ENCODE peak calls at places on chromosomes 7 and 10, in seven cellular contexts. One of them, this sample, is unnamed.
A peak's percentile ranks its signal among the peaks of the same experiment; 100 is the strongest.

GRCh38 chr10:88952647-88953111 is at the start of gene ACTA2:
- DNase-seq in adrenal gland: peak; percentile 43
- DNase-seq in transverse colon: peak; percentile 55
- DNase-seq in ovary: peak; percentile 80
- DNase-seq in breast epithelium: peak; percentile 93
- DNase-seq in Caco-2: no peak
- DNase-seq in mammary epithelial cell: no peak
- DNase-seq in this sample: no peak

GRCh38 chr10:59361659-59362183 is 628 bp downstream of the FAM13C start:
- DNase-seq in adrenal gland: no peak
- DNase-seq in breast epithelium: no peak
- DNase-seq in mammary epithelial cell: peak; percentile 6
- DNase-seq in Caco-2: peak; percentile 15
- DNase-seq in transverse colon: no peak
- DNase-seq in ovary: no peak
- DNase-seq in this sample: no peak

GRCh38 chr10:17951868-17952371 is at the start of gene SLC39A12:
- DNase-seq in breast epithelium: no peak
- DNase-seq in adrenal gland: no peak
- DNase-seq in Caco-2: no peak
- DNase-seq in transverse colon: no peak
- DNase-seq in mammary epithelial cell: peak; percentile 42
- DNase-seq in ovary: no peak
- DNase-seq in this sample: no peak

GRCh38 chr7:99733448-99733847 is 1.5 kb downstream of the CYP3A7 start:
- DNase-seq in ovary: no peak
- DNase-seq in mammary epithelial cell: no peak
- DNase-seq in adrenal gland: no peak
- DNase-seq in breast epithelium: no peak
- DNase-seq in transverse colon: no peak
- DNase-seq in Caco-2: peak; percentile 38
- DNase-seq in this sample: peak; percentile 49

GRCh38 chr7:26200444-26201260 is at the start of gene HNRNPA2B1:
- DNase-seq in ovary: peak; percentile 98
- DNase-seq in adrenal gland: peak; percentile 98
- DNase-seq in transverse colon: peak; percentile 97
- DNase-seq in Caco-2: peak; percentile 96
- DNase-seq in mammary epithelial cell: peak; percentile 97
- DNase-seq in breast epithelium: peak; percentile 98
- DNase-seq in this sample: peak; percentile 99

GRCh38 chr10:131202964-131203363 is 108.6 kb downstream of the TCERG1L start:
- DNase-seq in adrenal gland: no peak
- DNase-seq in breast epithelium: no peak
- DNase-seq in Caco-2: no peak
- DNase-seq in ovary: no peak
- DNase-seq in mammary epithelial cell: no peak
- DNase-seq in transverse colon: no peak
- DNase-seq in this sample: no peak

GRCh38 chr10:127556911-127557310 is 7.8 kb downstream of the NPS start:
- DNase-seq in transverse colon: no peak
- DNase-seq in adrenal gland: peak; percentile 35
- DNase-seq in Caco-2: peak; percentile 65
- DNase-seq in ovary: peak; percentile 48
- DNase-seq in mammary epithelial cell: peak; percentile 6
- DNase-seq in breast epithelium: no peak
- DNase-seq in this sample: no peak

GRCh38 chr10:13739178-13739577 is 152.4 kb downstream of the PRPF18 start:
- DNase-seq in Caco-2: no peak
- DNase-seq in adrenal gland: no peak
- DNase-seq in mammary epithelial cell: no peak
- DNase-seq in ovary: no peak
- DNase-seq in transverse colon: no peak
- DNase-seq in breast epithelium: no peak
- DNase-seq in this sample: no peak

GRCh38 chr7:44280636-44280992 is 44.8 kb downstream of the CAMK2B start:
- DNase-seq in breast epithelium: no peak
- DNase-seq in adrenal gland: no peak
- DNase-seq in Caco-2: no peak
- DNase-seq in ovary: no peak
- DNase-seq in mammary epithelial cell: no peak
- DNase-seq in transverse colon: peak; percentile 3
- DNase-seq in this sample: no peak

GRCh38 chr7:98618786-98619185 is 1.7 kb downstream of the NPTX2 start:
- DNase-seq in breast epithelium: no peak
- DNase-seq in adrenal gland: peak; percentile 27
- DNase-seq in Caco-2: no peak
- DNase-seq in ovary: no peak
- DNase-seq in transverse colon: no peak
- DNase-seq in mammary epithelial cell: peak; percentile 4
- DNase-seq in this sample: no peak

GRCh38 chr10:43395571-43396060 is 13.4 kb downstream of the HNRNPF start:
- DNase-seq in transverse colon: no peak
- DNase-seq in adrenal gland: peak; percentile 36
- DNase-seq in Caco-2: no peak
- DNase-seq in breast epithelium: no peak
- DNase-seq in mammary epithelial cell: no peak
- DNase-seq in ovary: peak; percentile 51
- DNase-seq in this sample: no peak

GRCh38 chr7:81624021-81624630 is 145.7 kb downstream of the HGF start:
- DNase-seq in Caco-2: no peak
- DNase-seq in ovary: no peak
- DNase-seq in transverse colon: no peak
- DNase-seq in adrenal gland: no peak
- DNase-seq in mammary epithelial cell: no peak
- DNase-seq in breast epithelium: no peak
- DNase-seq in this sample: no peak

GRCh38 chr10:70403483-70404035 is 386 bp upstream of the EIF4EBP2 start:
- DNase-seq in ovary: no peak
- DNase-seq in transverse colon: no peak
- DNase-seq in adrenal gland: no peak
- DNase-seq in mammary epithelial cell: no peak
- DNase-seq in breast epithelium: no peak
- DNase-seq in Caco-2: no peak
- DNase-seq in this sample: no peak

GRCh38 chr10:34236927-34237326 is 578.2 kb downstream of the PARD3 start:
- DNase-seq in adrenal gland: no peak
- DNase-seq in transverse colon: no peak
- DNase-seq in mammary epithelial cell: no peak
- DNase-seq in breast epithelium: no peak
- DNase-seq in Caco-2: no peak
- DNase-seq in ovary: no peak
- DNase-seq in this sample: no peak

GRCh38 chr10:131198401-131198800 is 113.1 kb downstream of the TCERG1L start:
- DNase-seq in breast epithelium: no peak
- DNase-seq in adrenal gland: no peak
- DNase-seq in Caco-2: no peak
- DNase-seq in ovary: no peak
- DNase-seq in transverse colon: no peak
- DNase-seq in mammary epithelial cell: no peak
- DNase-seq in this sample: no peak

GRCh38 chr7:137874390-137874789 is 27.6 kb upstream of the DGKI start:
- DNase-seq in transverse colon: no peak
- DNase-seq in adrenal gland: no peak
- DNase-seq in breast epithelium: no peak
- DNase-seq in mammary epithelial cell: no peak
- DNase-seq in ovary: no peak
- DNase-seq in Caco-2: no peak
- DNase-seq in this sample: no peak

GRCh38 chr7:85471740-85472139 is 284.9 kb upstream of the SEMA3D start:
- DNase-seq in adrenal gland: no peak
- DNase-seq in mammary epithelial cell: peak; percentile 17
- DNase-seq in Caco-2: no peak
- DNase-seq in ovary: no peak
- DNase-seq in breast epithelium: no peak
- DNase-seq in transverse colon: no peak
- DNase-seq in this sample: no peak

GRCh38 chr7:120729300-120729699 is 128.6 kb downstream of the TSPAN12 start:
- DNase-seq in breast epithelium: no peak
- DNase-seq in mammary epithelial cell: no peak
- DNase-seq in Caco-2: no peak
- DNase-seq in transverse colon: peak; percentile 8
- DNase-seq in ovary: peak; percentile 43
- DNase-seq in adrenal gland: no peak
- DNase-seq in this sample: no peak

GRCh38 chr10:6763417-6763816 is 183.3 kb upstream of the PRKCQ start:
- DNase-seq in Caco-2: no peak
- DNase-seq in mammary epithelial cell: no peak
- DNase-seq in breast epithelium: no peak
- DNase-seq in adrenal gland: no peak
- DNase-seq in ovary: no peak
- DNase-seq in transverse colon: no peak
- DNase-seq in this sample: no peak

GRCh38 chr7:5053175-5053574 is 7.5 kb downstream of the RBAK start:
- DNase-seq in mammary epithelial cell: no peak
- DNase-seq in Caco-2: no peak
- DNase-seq in ovary: no peak
- DNase-seq in transverse colon: no peak
- DNase-seq in breast epithelium: no peak
- DNase-seq in adrenal gland: no peak
- DNase-seq in this sample: no peak
- H3K9me3 ChIP-seq in mammary epithelial cell: no peaks in the 10 kb centered on the region
- H3K9me3 ChIP-seq in Caco-2: peaks cover 6% of the 10 kb centered on the region
- H3K9me3 ChIP-seq in ovary: no peaks in the 10 kb centered on the region
- H3K9me3 ChIP-seq in transverse colon: peaks cover 38% of the 10 kb centered on the region
- H3K9me3 ChIP-seq in breast epithelium: peaks cover 18% of the 10 kb centered on the region
- H3K9me3 ChIP-seq in adrenal gland: peaks cover 24% of the 10 kb centered on the region
- H3K9me3 ChIP-seq in this sample: peaks cover 8% of the 10 kb centered on the region

DNA sequence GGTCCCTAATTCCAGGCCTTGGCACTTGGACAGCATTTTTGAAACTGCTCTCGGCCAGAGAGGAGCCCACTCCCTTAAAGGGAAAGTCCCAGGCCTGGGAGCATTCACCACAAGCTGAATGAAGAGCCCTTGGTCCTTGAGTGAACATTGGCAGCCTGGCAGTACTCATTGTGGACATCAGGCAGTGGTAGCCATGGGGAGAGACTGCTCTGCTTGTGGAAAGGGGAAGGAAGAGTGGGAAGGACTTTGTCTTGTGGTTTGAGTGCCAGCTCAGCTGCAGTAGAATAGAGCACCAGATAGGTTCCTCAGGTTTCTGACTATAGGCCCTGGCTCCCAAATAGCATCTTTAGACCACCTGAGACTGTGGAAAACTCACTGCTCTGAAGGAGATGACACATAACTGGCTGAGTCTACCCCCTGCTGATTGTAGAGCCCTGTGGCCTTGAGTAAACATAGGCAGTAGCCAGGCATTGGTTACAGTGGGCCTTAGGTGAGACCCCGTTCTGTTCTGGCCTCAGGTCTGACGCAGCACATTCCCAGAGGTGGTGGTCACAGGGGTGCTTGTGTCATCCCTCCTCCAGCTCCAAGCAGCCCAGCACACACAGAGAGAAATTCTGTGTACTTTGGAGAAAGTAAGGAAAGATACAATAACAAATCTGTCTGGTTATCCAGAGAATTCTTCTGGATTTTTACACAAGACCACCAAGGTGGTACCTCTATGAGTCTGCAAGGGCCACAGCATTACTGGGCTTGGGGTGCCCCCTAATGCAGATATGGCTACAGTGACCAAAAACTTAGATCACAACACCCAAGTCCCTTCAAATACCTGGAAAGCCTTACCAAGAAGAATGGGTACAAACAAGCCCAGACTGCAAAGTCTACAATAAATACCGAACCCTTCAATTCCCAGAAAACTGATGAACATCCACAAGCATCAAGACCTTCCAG is 153.8 kb downstream of the GNAI1 start:
- DNase-seq in mammary epithelial cell: no peak
- DNase-seq in breast epithelium: no peak
- DNase-seq in Caco-2: no peak
- DNase-seq in ovary: no peak
- DNase-seq in adrenal gland: peak; percentile 7
- DNase-seq in transverse colon: no peak
- DNase-seq in this sample: no peak
- TF ChIP-seq CTCF in mammary epithelial cell: no peak
- TF ChIP-seq CTCF in breast epithelium: no peak
- TF ChIP-seq CTCF in Caco-2: no peak
- TF ChIP-seq CTCF in ovary: peak; percentile 17
- TF ChIP-seq CTCF in adrenal gland: no peak
- TF ChIP-seq CTCF in transverse colon: no peak
- TF ChIP-seq CTCF in this sample: no peak

GRCh38 chr7:158533386-158534133 is 54.1 kb downstream of the PTPRN2 start:
- DNase-seq in ovary: no peak
- DNase-seq in breast epithelium: no peak
- DNase-seq in mammary epithelial cell: no peak
- DNase-seq in adrenal gland: no peak
- DNase-seq in transverse colon: no peak
- DNase-seq in Caco-2: no peak
- DNase-seq in this sample: no peak

GRCh38 chr7:158536871-158537865 is 50.5 kb downstream of the PTPRN2 start:
- DNase-seq in ovary: no peak
- DNase-seq in breast epithelium: no peak
- DNase-seq in transverse colon: no peak
- DNase-seq in mammary epithelial cell: no peak
- DNase-seq in adrenal gland: peak; percentile 24
- DNase-seq in Caco-2: no peak
- DNase-seq in this sample: no peak

GRCh38 chr7:158532093-158532627 is 55.5 kb downstream of the PTPRN2 start:
- DNase-seq in adrenal gland: no peak
- DNase-seq in ovary: no peak
- DNase-seq in breast epithelium: no peak
- DNase-seq in transverse colon: no peak
- DNase-seq in Caco-2: no peak
- DNase-seq in mammary epithelial cell: no peak
- DNase-seq in this sample: no peak

GRCh38 chr7:158534598-158534997 is 53.0 kb downstream of the PTPRN2 start:
- DNase-seq in mammary epithelial cell: no peak
- DNase-seq in adrenal gland: no peak
- DNase-seq in Caco-2: no peak
- DNase-seq in transverse colon: no peak
- DNase-seq in breast epithelium: no peak
- DNase-seq in ovary: no peak
- DNase-seq in this sample: no peak

GRCh38 chr7:158535079-158535478 is 52.5 kb downstream of the PTPRN2 start:
- DNase-seq in transverse colon: no peak
- DNase-seq in ovary: no peak
- DNase-seq in adrenal gland: no peak
- DNase-seq in Caco-2: no peak
- DNase-seq in breast epithelium: no peak
- DNase-seq in mammary epithelial cell: no peak
- DNase-seq in this sample: no peak
- H3K9me3 ChIP-seq in transverse colon: no peaks in the 10 kb centered on the region
- H3K9me3 ChIP-seq in ovary: no peaks in the 10 kb centered on the region
- H3K9me3 ChIP-seq in adrenal gland: no peaks in the 10 kb centered on the region
- H3K9me3 ChIP-seq in Caco-2: no peaks in the 10 kb centered on the region
- H3K9me3 ChIP-seq in breast epithelium: no peaks in the 10 kb centered on the region
- H3K9me3 ChIP-seq in mammary epithelial cell: peaks cover 23% of the 10 kb centered on the region
- H3K9me3 ChIP-seq in this sample: no peaks in the 10 kb centered on the region

GRCh38 chr7:52749880-52750279 is 285.6 kb upstream of the POM121L12 start:
- DNase-seq in mammary epithelial cell: no peak
- DNase-seq in adrenal gland: no peak
- DNase-seq in transverse colon: peak; percentile 15
- DNase-seq in breast epithelium: no peak
- DNase-seq in Caco-2: peak; percentile 11
- DNase-seq in ovary: no peak
- DNase-seq in this sample: no peak

DNA sequence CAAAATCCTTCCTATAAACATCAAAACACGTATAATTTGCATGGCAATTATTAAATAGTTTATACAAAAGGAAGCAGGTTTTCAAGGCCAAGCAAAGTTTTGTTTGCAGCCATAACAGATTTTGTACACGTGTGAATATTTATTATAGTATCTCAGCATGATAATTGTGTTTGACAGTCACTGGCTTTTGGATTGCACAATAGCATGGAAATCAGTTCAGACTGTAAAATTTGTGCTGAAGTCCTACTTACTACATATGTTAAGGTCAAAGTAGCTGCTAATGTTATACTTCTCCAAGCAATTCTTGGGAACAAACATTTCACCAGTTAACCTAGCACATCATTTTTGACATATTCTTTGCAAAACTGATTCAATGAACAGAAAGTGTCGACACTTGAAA is 287.6 kb upstream of the POM121L12 start:
- DNase-seq in ovary: no peak
- DNase-seq in adrenal gland: no peak
- DNase-seq in mammary epithelial cell: no peak
- DNase-seq in Caco-2: no peak
- DNase-seq in breast epithelium: no peak
- DNase-seq in transverse colon: no peak
- DNase-seq in this sample: no peak
- TF ChIP-seq CTCF in ovary: no peak
- TF ChIP-seq CTCF in adrenal gland: no peak
- TF ChIP-seq CTCF in mammary epithelial cell: no peak
- TF ChIP-seq CTCF in Caco-2: no peak
- TF ChIP-seq CTCF in breast epithelium: no peak
- TF ChIP-seq CTCF in transverse colon: no peak
- TF ChIP-seq CTCF in this sample: no peak